ENCODE peak calls at places on chromosome 2, in four cellular contexts. One of them, this sample, is unnamed.
A peak's percentile ranks its signal among the peaks of the same experiment; 100 is the strongest.

GRCh38 chr2:222025891-222026271 is 272.9 kb downstream of the PAX3 start:
- DNase-seq in CD8-positive, alpha-beta T cell: no peak
- DNase-seq in body of pancreas: no peak
- DNase-seq in CD4-positive, CD25-positive, alpha-beta regulatory T cell: no peak
- DNase-seq in this sample: no peak

GRCh38 chr2:43831438-43832294 is 7.0 kb downstream of the ABCG5 start:
- DNase-seq in CD8-positive, alpha-beta T cell: no peak
- DNase-seq in body of pancreas: no peak
- DNase-seq in CD4-positive, CD25-positive, alpha-beta regulatory T cell: no peak
- DNase-seq in this sample: no peak

GRCh38 chr2:64393611-64394010 is 60.4 kb upstream of the LGALSL start:
- DNase-seq in CD8-positive, alpha-beta T cell: no peak
- DNase-seq in body of pancreas: no peak
- DNase-seq in CD4-positive, CD25-positive, alpha-beta regulatory T cell: no peak
- DNase-seq in this sample: no peak

GRCh38 chr2:39127973-39128372 is 7.1 kb upstream of the SOS1 start:
- DNase-seq in CD8-positive, alpha-beta T cell: peak; percentile 48
- DNase-seq in body of pancreas: no peak
- DNase-seq in CD4-positive, CD25-positive, alpha-beta regulatory T cell: peak; percentile 89
- DNase-seq in this sample: peak; percentile 76

GRCh38 chr2:100524331-100524730 is 38.5 kb upstream of the PDCL3 start:
- DNase-seq in CD8-positive, alpha-beta T cell: no peak
- DNase-seq in body of pancreas: no peak
- DNase-seq in CD4-positive, CD25-positive, alpha-beta regulatory T cell: no peak
- DNase-seq in this sample: no peak

GRCh38 chr2:236988690-236989639 is 96.7 kb upstream of the COPS8 start:
- DNase-seq in CD8-positive, alpha-beta T cell: no peak
- DNase-seq in body of pancreas: peak; percentile 75
- DNase-seq in CD4-positive, CD25-positive, alpha-beta regulatory T cell: no peak
- DNase-seq in this sample: no peak

GRCh38 chr2:105734762-105735538 is 9.8 kb upstream of the NCK2 start:
- DNase-seq in CD8-positive, alpha-beta T cell: no peak
- DNase-seq in body of pancreas: no peak
- DNase-seq in CD4-positive, CD25-positive, alpha-beta regulatory T cell: no peak
- DNase-seq in this sample: no peak

GRCh38 chr2:174350018-174350417 is 15.3 kb downstream of the SP9 start:
- DNase-seq in CD8-positive, alpha-beta T cell: no peak
- DNase-seq in body of pancreas: no peak
- DNase-seq in CD4-positive, CD25-positive, alpha-beta regulatory T cell: peak; percentile 28
- DNase-seq in this sample: no peak

DNA sequence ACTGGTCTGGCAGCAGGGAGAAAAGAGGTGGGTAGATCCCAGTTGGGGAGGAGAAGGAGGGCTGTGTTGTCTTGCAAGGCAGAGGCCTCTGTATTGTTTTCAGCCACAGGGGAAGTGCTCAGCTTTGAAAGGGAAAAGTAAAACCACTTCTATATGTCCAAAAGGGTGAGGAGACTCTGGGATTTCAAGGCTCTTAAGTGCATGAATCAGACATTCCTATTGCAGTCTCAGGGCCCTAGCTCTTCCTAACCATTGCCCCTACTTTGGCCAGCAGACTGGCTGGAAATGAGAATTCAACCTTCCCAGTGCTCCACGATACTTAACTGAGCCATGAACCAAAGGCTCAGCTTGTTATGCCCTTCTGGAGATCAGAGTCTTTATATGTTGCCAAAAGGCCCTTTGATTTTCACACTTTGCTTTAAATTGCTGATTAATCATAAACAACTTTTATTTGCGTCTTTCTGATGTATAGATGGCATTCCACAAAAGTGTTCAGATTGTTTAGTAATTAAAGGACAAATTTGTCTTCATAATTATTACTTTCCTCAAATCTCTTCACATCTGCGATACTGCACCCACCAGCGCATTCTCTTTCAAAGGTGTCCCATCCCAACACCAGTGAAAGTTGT is 313.8 kb upstream of the MMADHC start:
- DNase-seq in CD8-positive, alpha-beta T cell: no peak
- DNase-seq in body of pancreas: no peak
- DNase-seq in CD4-positive, CD25-positive, alpha-beta regulatory T cell: no peak
- DNase-seq in this sample: no peak
- H3K4me3 ChIP-seq in CD8-positive, alpha-beta T cell: no peak overlapping the region
- H3K4me3 ChIP-seq in body of pancreas: no peak overlapping the region
- H3K4me3 ChIP-seq in CD4-positive, CD25-positive, alpha-beta regulatory T cell: no peak overlapping the region
- H3K4me3 ChIP-seq in this sample: no peak overlapping the region

GRCh38 chr2:27492557-27492956 is 2.4 kb downstream of the FNDC4 start:
- DNase-seq in CD8-positive, alpha-beta T cell: no peak
- DNase-seq in body of pancreas: no peak
- DNase-seq in CD4-positive, CD25-positive, alpha-beta regulatory T cell: no peak
- DNase-seq in this sample: no peak
- H3K4me1 ChIP-seq in CD8-positive, alpha-beta T cell: peaks cover 25% of the 10 kb centered on the region
- H3K4me1 ChIP-seq in body of pancreas: peaks cover 49% of the 10 kb centered on the region
- H3K4me1 ChIP-seq in CD4-positive, CD25-positive, alpha-beta regulatory T cell: peaks cover 25% of the 10 kb centered on the region
- H3K4me1 ChIP-seq in this sample: peaks cover 18% of the 10 kb centered on the region

GRCh38 chr2:23663730-23664005 is 263.3 kb downstream of the ATAD2B start:
- DNase-seq in CD8-positive, alpha-beta T cell: no peak
- DNase-seq in body of pancreas: no peak
- DNase-seq in CD4-positive, CD25-positive, alpha-beta regulatory T cell: no peak
- DNase-seq in this sample: no peak
- H3K4me3 ChIP-seq in CD8-positive, alpha-beta T cell: no peak overlapping the region
- H3K4me3 ChIP-seq in body of pancreas: no peak overlapping the region
- H3K4me3 ChIP-seq in CD4-positive, CD25-positive, alpha-beta regulatory T cell: no peak overlapping the region
- H3K4me3 ChIP-seq in this sample: no peak overlapping the region

DNA sequence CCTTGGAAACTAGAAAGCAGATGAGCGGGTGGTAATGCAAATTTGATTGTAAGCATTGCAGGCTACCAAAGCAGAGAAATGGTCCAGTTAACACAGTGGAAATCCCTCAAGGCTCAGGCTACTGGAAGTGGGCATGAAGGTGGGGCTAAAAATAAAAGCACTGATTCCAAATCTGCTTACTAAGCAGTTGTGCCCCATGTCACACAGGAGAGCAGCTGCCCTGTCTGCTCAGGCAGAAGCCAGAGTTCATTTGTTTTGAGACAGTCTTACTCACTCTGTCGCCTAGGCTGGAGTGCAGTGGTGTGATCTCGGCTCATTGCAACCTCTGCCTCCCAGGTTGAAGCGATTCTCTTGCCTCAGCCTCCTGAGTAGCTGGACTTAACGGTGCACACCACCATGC is 42.5 kb upstream of the TSPYL6 start:
- DNase-seq in CD8-positive, alpha-beta T cell: no peak
- DNase-seq in body of pancreas: no peak
- DNase-seq in CD4-positive, CD25-positive, alpha-beta regulatory T cell: no peak
- DNase-seq in this sample: no peak
- H3K4me1 ChIP-seq in CD8-positive, alpha-beta T cell: no peaks in the 10 kb centered on the region
- H3K4me1 ChIP-seq in body of pancreas: no peaks in the 10 kb centered on the region
- H3K4me1 ChIP-seq in CD4-positive, CD25-positive, alpha-beta regulatory T cell: no peaks in the 10 kb centered on the region
- H3K4me1 ChIP-seq in this sample: no peaks in the 10 kb centered on the region